ENCODE peak calls at places on chromosome 5, in four cellular contexts. One of them, this sample, is unnamed.

GRCh38 chr5:130874861-130875419 is 290.1 kb downstream of the HINT1 start:
- DNase-seq in K562: no peak
- DNase-seq in HepG2: no peak
- DNase-seq in GM12878: no peak
- DNase-seq in this sample: no peak

GRCh38 chr5:145118109-145118508 is 717.0 kb downstream of the PRELID2 start:
- DNase-seq in K562: no peak
- DNase-seq in HepG2: no peak
- DNase-seq in GM12878: no peak
- DNase-seq in this sample: no peak

GRCh38 chr5:107915413-107915812 is 244.7 kb upstream of the EFNA5 start:
- DNase-seq in K562: no peak
- DNase-seq in HepG2: no peak
- DNase-seq in GM12878: no peak
- DNase-seq in this sample: no peak

GRCh38 chr5:10351199-10351881 is 2.2 kb upstream of the MARCHF6 start:
- DNase-seq in K562: no peak
- DNase-seq in HepG2: peak
- DNase-seq in GM12878: no peak
- DNase-seq in this sample: no peak

GRCh38 chr5:131630208-131630962 is 4.6 kb downstream of the RAPGEF6 start:
- DNase-seq in K562: no peak
- DNase-seq in HepG2: peak
- DNase-seq in GM12878: no peak
- DNase-seq in this sample: no peak

GRCh38 chr5:114504560-114504959 is 142.7 kb downstream of the KCNN2 start:
- DNase-seq in K562: no peak
- DNase-seq in HepG2: no peak
- DNase-seq in GM12878: no peak
- DNase-seq in this sample: no peak

GRCh38 chr5:55841976-55842375 is 9.2 kb upstream of the IL31RA start:
- DNase-seq in K562: no peak
- DNase-seq in HepG2: no peak
- DNase-seq in GM12878: no peak
- DNase-seq in this sample: no peak

GRCh38 chr5:163509288-163510040 is 4.0 kb downstream of the MAT2B start:
- DNase-seq in K562: no peak
- DNase-seq in HepG2: peak
- DNase-seq in GM12878: no peak
- DNase-seq in this sample: no peak

GRCh38 chr5:38292228-38292627 is 33.9 kb downstream of the EGFLAM start:
- DNase-seq in K562: no peak
- DNase-seq in HepG2: peak
- DNase-seq in GM12878: no peak
- DNase-seq in this sample: no peak

GRCh38 chr5:59640411-59640810 is 253.1 kb downstream of the PDE4D start:
- DNase-seq in K562: no peak
- DNase-seq in HepG2: no peak
- DNase-seq in GM12878: no peak
- DNase-seq in this sample: no peak

GRCh38 chr5:13664377-13664776 is 280.1 kb downstream of the DNAH5 start:
- DNase-seq in K562: no peak
- DNase-seq in HepG2: no peak
- DNase-seq in GM12878: no peak
- DNase-seq in this sample: no peak

GRCh38 chr5:158435161-158435616 is 576.2 kb upstream of the CLINT1 start:
- DNase-seq in K562: no peak
- DNase-seq in HepG2: no peak
- DNase-seq in GM12878: peak
- DNase-seq in this sample: no peak

GRCh38 chr5:169861934-169862333 is 118.4 kb downstream of the INSYN2B start:
- DNase-seq in K562: no peak
- DNase-seq in HepG2: no peak
- DNase-seq in GM12878: no peak
- DNase-seq in this sample: peak

GRCh38 chr5:9283021-9283420 is 262.9 kb downstream of the SEMA5A start:
- DNase-seq in K562: no peak
- DNase-seq in HepG2: no peak
- DNase-seq in GM12878: no peak
- DNase-seq in this sample: no peak

GRCh38 chr5:31122998-31123950 is 70.2 kb upstream of the CDH6 start:
- DNase-seq in K562: no peak
- DNase-seq in HepG2: no peak
- DNase-seq in GM12878: no peak
- DNase-seq in this sample: no peak
- TF ChIP-seq NFIC in K562: no peak
- TF ChIP-seq NFIC in HepG2: no peak
- TF ChIP-seq NFIC in GM12878: no peak
- TF ChIP-seq NFIC in this sample: no peak

DNA sequence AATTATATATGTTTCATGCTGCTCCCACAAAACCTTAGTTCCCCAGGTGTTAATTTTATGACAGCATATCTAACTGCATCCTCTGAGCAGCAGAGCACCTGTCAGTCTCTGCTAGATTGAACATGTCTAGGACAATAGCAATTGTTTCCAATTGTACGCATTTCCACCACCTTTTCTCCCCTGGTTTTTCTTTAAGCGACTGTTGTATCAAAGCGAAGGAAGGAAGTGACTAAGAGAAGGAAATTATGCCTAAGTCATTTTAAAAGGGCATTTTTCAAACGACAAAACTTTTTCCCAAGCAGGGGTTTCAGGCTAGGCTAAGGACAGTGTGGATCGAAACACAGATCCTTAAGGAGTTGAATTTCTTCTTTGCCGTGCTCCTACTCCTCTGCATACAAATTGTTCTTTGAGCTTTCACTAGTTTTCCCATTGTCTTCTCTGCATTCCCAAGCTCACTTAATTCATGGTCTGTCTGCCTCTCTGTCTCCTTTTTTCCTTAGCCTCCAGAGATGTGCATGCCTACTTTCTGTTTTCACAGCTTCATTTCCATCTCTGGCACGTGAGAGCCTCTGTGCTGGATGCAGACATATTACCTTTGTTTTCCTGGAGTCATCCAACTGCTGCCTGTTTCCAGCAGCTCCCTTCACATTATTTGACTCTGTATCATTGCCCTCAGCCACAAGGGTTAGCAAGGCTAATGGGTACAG is 39.4 kb upstream of the STARD4 start:
- DNase-seq in K562: no peak
- DNase-seq in HepG2: no peak
- DNase-seq in GM12878: no peak
- DNase-seq in this sample: no peak
- TF ChIP-seq NFIC in K562: no peak
- TF ChIP-seq NFIC in HepG2: no peak
- TF ChIP-seq NFIC in GM12878: no peak
- TF ChIP-seq NFIC in this sample: no peak

GRCh38 chr5:76209297-76209696 is 126.1 kb downstream of the SV2C start:
- DNase-seq in K562: peak
- DNase-seq in HepG2: no peak
- DNase-seq in GM12878: no peak
- DNase-seq in this sample: no peak

GRCh38 chr5:76204713-76205112 is 121.5 kb downstream of the SV2C start:
- DNase-seq in K562: no peak
- DNase-seq in HepG2: no peak
- DNase-seq in GM12878: no peak
- DNase-seq in this sample: no peak

GRCh38 chr5:76210946-76211345 is 127.8 kb downstream of the SV2C start:
- DNase-seq in K562: no peak
- DNase-seq in HepG2: no peak
- DNase-seq in GM12878: no peak
- DNase-seq in this sample: no peak

GRCh38 chr5:76204191-76204590 is 121.0 kb downstream of the SV2C start:
- DNase-seq in K562: no peak
- DNase-seq in HepG2: no peak
- DNase-seq in GM12878: no peak
- DNase-seq in this sample: no peak

GRCh38 chr5:76207122-76207521 is 123.9 kb downstream of the SV2C start:
- DNase-seq in K562: no peak
- DNase-seq in HepG2: no peak
- DNase-seq in GM12878: no peak
- DNase-seq in this sample: no peak
- TF ChIP-seq NFIC in K562: no peak
- TF ChIP-seq NFIC in HepG2: no peak
- TF ChIP-seq NFIC in GM12878: no peak
- TF ChIP-seq NFIC in this sample: no peak

DNA sequence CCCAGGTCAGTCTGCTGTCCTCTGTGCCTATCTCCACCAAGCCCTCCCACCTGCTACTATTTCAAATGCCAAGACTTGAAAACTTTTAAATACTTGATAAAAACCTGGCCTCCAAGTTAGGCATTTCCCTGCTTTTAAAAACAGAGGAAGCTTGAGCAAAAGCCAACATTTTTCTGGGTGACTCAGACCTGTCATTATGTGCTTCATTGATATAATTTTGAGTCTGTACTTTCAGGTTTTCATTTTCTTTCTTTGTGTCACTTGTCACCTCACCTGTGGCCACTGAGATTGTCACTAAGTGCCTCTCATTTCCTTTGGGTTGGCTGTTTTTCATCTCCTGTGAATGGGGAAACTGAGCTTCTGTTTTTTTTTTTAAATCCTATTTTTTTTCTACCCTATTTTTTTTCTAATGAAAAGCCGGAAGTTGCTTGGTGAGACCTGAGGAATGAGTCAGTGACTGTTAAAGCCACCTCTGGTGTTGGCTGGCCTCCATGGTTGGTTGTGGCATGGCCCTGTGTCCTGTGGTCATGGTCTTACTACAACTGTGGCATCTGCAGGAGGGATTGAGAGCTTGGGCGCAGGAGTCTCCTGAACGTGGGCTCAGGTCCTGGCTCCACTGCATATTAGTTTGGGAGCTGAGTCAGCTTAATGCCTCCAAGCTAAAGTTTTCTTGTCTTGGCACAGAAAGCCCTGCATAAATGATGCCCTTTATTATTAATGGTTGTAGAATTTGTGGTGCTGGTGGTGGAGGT is 56.7 kb downstream of the ARHGAP26 start:
- DNase-seq in K562: no peak
- DNase-seq in HepG2: no peak
- DNase-seq in GM12878: no peak
- DNase-seq in this sample: no peak
- TF ChIP-seq NFIC in K562: no peak
- TF ChIP-seq NFIC in HepG2: no peak
- TF ChIP-seq NFIC in GM12878: no peak
- TF ChIP-seq NFIC in this sample: peak

DNA sequence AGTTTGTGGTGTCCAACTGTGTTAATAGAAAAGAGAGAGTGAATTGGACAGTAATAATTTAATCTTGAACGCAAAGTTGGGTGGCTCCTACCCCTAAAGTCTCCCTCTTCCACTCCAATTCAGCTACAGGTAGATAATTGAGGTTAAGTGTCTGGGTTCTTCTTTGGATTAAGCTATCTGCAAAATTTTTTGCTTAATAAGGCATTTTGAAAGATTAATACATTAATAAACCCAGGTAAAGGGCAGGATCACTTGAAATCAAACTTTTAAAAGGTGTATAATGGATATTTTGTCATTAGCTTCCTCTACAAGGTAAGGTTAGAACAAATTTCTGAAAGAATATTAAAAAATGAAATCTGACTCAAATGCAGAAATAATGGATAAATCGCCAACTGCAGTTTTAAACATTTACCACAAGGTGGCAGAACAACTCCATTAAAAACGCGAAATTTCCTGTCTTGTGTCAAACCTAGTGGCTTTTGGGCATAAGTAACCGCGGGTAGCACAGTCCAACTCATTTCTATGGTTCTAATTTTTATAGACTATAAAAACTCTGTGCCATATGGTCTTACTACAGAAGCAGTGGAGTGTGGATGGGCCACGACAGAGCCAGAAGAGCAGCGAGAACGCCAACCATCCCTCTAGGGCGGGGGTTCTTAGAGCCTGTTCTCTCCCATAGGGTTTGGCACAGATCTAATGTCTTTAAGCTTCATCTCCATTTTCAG is 276.5 kb downstream of the ARHGEF28 start:
- DNase-seq in K562: peak
- DNase-seq in HepG2: peak
- DNase-seq in GM12878: peak
- DNase-seq in this sample: peak
- TF ChIP-seq NFIC in K562: no peak
- TF ChIP-seq NFIC in HepG2: no peak
- TF ChIP-seq NFIC in GM12878: no peak
- TF ChIP-seq NFIC in this sample: no peak

GRCh38 chr5:54361683-54362411 is 51.5 kb upstream of the ARL15 start:
- DNase-seq in K562: no peak
- DNase-seq in HepG2: no peak
- DNase-seq in GM12878: no peak
- DNase-seq in this sample: no peak

GRCh38 chr5:54357371-54358058 is 47.1 kb upstream of the ARL15 start:
- DNase-seq in K562: no peak
- DNase-seq in HepG2: no peak
- DNase-seq in GM12878: no peak
- DNase-seq in this sample: peak

GRCh38 chr5:54362434-54362833 is 52.1 kb upstream of the ARL15 start:
- DNase-seq in K562: no peak
- DNase-seq in HepG2: no peak
- DNase-seq in GM12878: no peak
- DNase-seq in this sample: no peak

GRCh38 chr5:54360925-54361662 is 50.7 kb upstream of the ARL15 start:
- DNase-seq in K562: no peak
- DNase-seq in HepG2: no peak
- DNase-seq in GM12878: no peak
- DNase-seq in this sample: no peak

GRCh38 chr5:54360089-54360488 is 49.7 kb upstream of the ARL15 start:
- DNase-seq in K562: no peak
- DNase-seq in HepG2: no peak
- DNase-seq in GM12878: no peak
- DNase-seq in this sample: no peak
- TF ChIP-seq NFIC in K562: no peak
- TF ChIP-seq NFIC in HepG2: no peak
- TF ChIP-seq NFIC in GM12878: no peak
- TF ChIP-seq NFIC in this sample: peak